ENCODE peak calls at places on chromosomes 2 and 18, in four cellular contexts. X is K562, G is GM12878, K is HepG2. B is an unnamed sample.

GRCh38 chr2:47230418-47230817 is 75.3 kb upstream of the STPG4 start:
- DNase-seq in X (no peak), G (no peak), K (no peak), B (no peak)

GRCh38 chr2:240983996-240984498 is 14.4 kb upstream of the SNED1 start:
- DNase-seq in X (no peak), G (no peak), K (no peak), B (peak; percentile 10)

GRCh38 chr2:28981016-28981441 is at the start of gene TOGARAM2:
- DNase-seq in X (no peak), G (no peak), K (peak; percentile 23), B (no peak)

GRCh38 chr2:120972286-120972685 is 236.6 kb downstream of the GLI2 start:
- DNase-seq in X (no peak), G (no peak), K (no peak), B (no peak)

GRCh38 chr2:11203480-11203879 is 48.2 kb downstream of the SLC66A3 start:
- DNase-seq in X (no peak), G (peak; percentile 2), K (no peak), B (no peak)

GRCh38 chr2:61135510-61135909 is 26.5 kb upstream of the C2orf74 start:
- DNase-seq in X (peak; percentile 59), G (no peak), K (peak; percentile 40), B (no peak)

GRCh38 chr18:60693426-60693825 is 320.9 kb upstream of the MC4R start:
- DNase-seq in X (no peak), G (no peak), K (no peak), B (no peak)

GRCh38 chr2:85933753-85934594 is 45.2 kb upstream of the ST3GAL5 start:
- DNase-seq in X (peak; percentile 92), G (no peak), K (no peak), B (no peak)

GRCh38 chr2:120453635-120453998 is 107.7 kb downstream of the INHBB start:
- DNase-seq in X (peak; percentile 50), G (no peak), K (peak; percentile 61), B (no peak)

GRCh38 chr18:3877678-3878077 is 427.7 kb downstream of the TGIF1 start:
- DNase-seq in X (no peak), G (no peak), K (no peak), B (no peak)

GRCh38 chr18:7879717-7880116 is 312.6 kb downstream of the PTPRM start:
- DNase-seq in X (no peak), G (no peak), K (no peak), B (no peak)

GRCh38 chr2:72220170-72220569 is 72.5 kb upstream of the CYP26B1 start:
- DNase-seq in X (peak; percentile 52), G (no peak), K (peak; percentile 16), B (peak; percentile 76)

GRCh38 chr2:68000170-68000825 is 62.5 kb downstream of the C1D start:
- DNase-seq in X (no peak), G (no peak), K (no peak), B (no peak)

GRCh38 chr2:173545364-173545734 is 190.7 kb downstream of the CDCA7 start:
- DNase-seq in X (no peak), G (no peak), K (no peak), B (no peak)

GRCh38 chr2:227613272-227613660 is 1.4 kb downstream of the SCYGR3 start:
- DNase-seq in X (no peak), G (no peak), K (no peak), B (no peak)

GRCh38 chr2:10264506-10265327 is 38.0 kb upstream of the HPCAL1 start:
- DNase-seq in X (no peak), G (no peak), K (no peak), B (peak; percentile 5)

GRCh38 chr18:489244-490023 is 11.1 kb downstream of the COLEC12 start:
- DNase-seq in X (no peak), G (no peak), K (no peak), B (no peak)

GRCh38 chr18:66193394-66193793 is 410.5 kb downstream of the CDH19 start:
- DNase-seq in X (no peak), G (no peak), K (no peak), B (no peak)

GRCh38 chr2:41919135-41919534 is 128.7 kb upstream of the PKDCC start:
- DNase-seq in X (no peak), G (no peak), K (no peak), B (no peak)

GRCh38 chr2:33134086-33134763 is 187.5 kb downstream of the LTBP1 start:
- DNase-seq in X (peak; percentile 19), G (no peak), K (peak; percentile 67), B (no peak)

GRCh38 chr18:683531-683930 is 26.1 kb downstream of the TYMS start:
- DNase-seq in X (no peak), G (no peak), K (no peak), B (no peak)

GRCh38 chr2:221203138-221203537 is 369.0 kb downstream of the EPHA4 start:
- DNase-seq in X (no peak), G (peak; percentile 20), K (no peak), B (no peak)

GRCh38 chr2:121075006-121075545 is 209.9 kb downstream of the TFCP2L1 start:
- DNase-seq in X (peak; percentile 92), G (peak; percentile 5), K (no peak), B (peak; percentile 65)

GRCh38 chr2:40098786-40099470 is 319.9 kb upstream of the THUMPD2 start:
- DNase-seq in X (no peak), G (no peak), K (no peak), B (no peak)

GRCh38 chr2:79393806-79394484 is 118.9 kb upstream of the CTNNA2 start:
- DNase-seq in X (no peak), G (no peak), K (peak; percentile 96), B (peak; percentile 25)

GRCh38 chr18:75408554-75409506 is 18.7 kb downstream of the SMIM21 start:
- DNase-seq in X (peak; percentile 2), G (no peak), K (peak; percentile 32), B (no peak)

GRCh38 chr18:37254256-37254880 is 311.2 kb downstream of the CELF4 start:
- DNase-seq in X (no peak), G (no peak), K (no peak), B (no peak)

GRCh38 chr2:84247532-84247931 is 211.5 kb downstream of the SUCLG1 start:
- DNase-seq in X (no peak), G (no peak), K (peak; percentile 16), B (no peak)

DNA sequence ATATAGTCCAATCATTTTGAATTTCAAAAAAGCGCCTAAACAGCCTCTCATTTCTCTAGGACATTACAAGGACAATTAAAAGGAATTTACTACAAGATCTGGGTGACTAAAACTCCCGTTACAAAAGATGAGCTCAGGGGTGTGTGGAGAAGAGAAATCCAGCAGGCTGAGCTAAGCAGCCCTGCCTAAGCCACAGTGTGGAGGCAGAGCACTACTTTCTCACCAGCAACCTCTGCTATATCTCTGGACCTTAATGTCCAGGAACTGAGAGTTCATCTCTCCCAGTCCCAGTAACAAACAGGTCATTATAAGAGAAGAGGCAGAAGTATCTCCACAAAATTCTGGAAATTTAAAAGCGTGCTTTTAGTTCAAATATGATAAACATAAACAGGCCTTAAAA is 18.9 kb upstream of the ANKRD62 start:
- DNase-seq in X (peak; percentile 16), G (no peak), K (no peak), B (no peak)
- TF ChIP-seq ATF2 in X (no peak), G (no peak), K (no peak), B (no peak)

GRCh38 chr2:100283724-100284501 is 38.4 kb downstream of the LONRF2 start:
- DNase-seq in X (peak; percentile 78), G (no peak), K (no peak), B (no peak)
- TF ChIP-seq CBFB in X (no peak), G (no peak), K (no peak), B (no peak)

DNA sequence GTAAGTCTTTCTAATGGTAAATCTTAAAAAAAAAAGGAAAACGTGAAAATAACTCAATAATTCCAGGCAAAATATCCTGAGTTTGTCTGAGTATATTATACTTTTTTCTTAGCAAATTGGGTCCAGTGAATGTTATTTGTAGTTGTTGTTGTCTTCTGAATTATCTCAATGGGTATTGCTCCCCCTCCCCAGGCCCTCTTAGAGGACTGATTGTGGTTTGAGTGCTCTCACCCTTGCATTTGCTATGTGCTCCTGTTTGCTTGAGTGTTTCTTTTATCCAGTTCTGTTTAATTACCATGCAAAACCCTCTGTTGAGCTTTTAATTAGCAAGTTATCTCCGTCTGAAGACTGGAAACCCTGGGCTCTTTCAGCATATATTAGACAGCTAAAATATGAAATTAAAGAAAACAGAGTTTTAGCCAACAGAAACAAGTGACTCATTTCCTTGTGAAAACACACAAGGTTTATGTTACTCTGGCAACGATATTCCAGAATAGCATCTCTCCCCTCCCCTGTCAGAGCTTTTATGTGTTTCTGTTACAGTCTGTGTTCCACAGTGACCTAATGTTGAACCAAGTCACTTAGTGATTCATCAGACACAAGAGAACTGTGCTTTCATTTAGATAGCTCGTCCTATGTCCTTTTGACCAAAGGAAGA is 172.5 kb upstream of the RBMS1 start:
- DNase-seq in X (no peak), G (peak; percentile 17), K (peak; percentile 46), B (no peak)
- TF ChIP-seq ATF3 in X (no peak), G (no peak), K (no peak), B (no peak)

DNA sequence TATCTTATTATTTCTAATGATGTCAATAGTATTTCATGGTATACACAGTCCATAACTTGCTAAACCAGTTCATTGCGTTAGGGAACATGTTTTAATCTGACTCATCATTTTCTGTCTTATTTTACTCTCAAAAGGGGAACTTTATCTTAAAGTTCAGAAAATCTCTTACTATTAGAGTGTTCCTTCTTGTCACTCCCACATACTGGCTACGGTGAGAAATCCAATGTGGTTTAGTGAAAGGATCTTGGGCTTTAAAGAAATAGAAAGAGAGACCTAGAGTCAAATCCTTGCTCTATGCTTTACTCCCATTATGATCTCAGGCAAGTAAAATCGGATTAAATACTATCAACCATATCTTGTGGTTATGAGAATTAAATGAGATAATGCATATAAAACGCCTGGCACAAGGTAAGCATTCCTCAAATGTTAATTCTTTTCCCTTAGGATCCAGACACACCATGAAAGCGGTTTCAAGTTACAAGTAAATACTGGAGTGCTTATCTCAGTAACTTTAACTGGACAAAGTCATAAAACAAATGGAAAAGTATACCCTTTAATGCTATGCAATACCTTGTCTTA is 576.0 kb downstream of the ARHGAP15 start:
- DNase-seq in X (no peak), G (no peak), K (no peak), B (no peak)
- TF ChIP-seq ATF2 in X (no peak), G (no peak), K (no peak), B (no peak)

GRCh38 chr2:949384-949893 is 1.2 kb upstream of the SNTG2 start:
- DNase-seq in X (no peak), G (no peak), K (no peak), B (no peak)
- TF ChIP-seq CBFB in X (no peak), G (no peak), K (no peak), B (no peak)

DNA sequence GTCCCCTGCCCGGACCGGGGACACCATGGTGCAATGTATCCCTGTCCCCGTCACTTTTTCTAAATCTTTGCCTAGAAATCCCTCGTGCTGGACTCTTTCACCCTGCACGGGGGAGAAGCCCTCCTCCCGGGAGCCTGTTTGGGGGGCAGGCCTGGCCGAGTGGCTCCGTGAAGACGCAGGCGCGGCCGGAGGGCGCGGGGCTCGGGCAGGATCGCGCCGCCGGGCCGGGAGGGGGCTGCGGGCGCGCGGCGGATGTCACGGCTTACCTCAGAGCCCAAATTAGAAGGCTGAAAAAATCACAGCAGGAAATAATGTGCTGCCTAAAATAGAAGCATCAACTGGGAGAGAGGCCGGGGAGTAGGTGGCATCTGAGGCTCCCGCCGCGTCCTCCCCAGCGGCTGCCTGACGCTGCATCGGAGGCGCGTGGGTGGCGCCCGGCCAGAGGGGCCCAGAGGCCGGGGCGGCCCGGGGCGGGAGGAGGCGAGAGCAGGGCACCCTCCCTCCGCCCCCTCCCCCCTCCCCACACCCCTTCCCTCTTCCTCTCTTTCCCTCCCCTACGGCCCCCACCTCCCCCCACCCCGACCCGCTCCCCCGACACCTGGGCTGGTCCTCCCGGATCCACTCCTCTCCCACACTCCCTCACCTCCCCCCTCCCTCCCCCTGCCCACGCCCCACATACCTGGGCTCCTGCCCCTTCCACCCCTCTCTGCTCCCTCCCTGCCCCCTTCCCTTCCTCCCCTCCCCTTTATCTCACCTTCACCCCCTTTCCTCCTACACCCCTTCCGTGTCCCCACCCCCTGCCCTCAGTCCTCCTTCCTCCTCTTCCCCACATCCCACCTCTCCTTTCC is 51.9 kb downstream of the SLC4A1AP start:
- DNase-seq in X (no peak), G (no peak), K (no peak), B (peak; percentile 35)
- TF ChIP-seq ATF3 in X (no peak), G (no peak), K (no peak), B (no peak)